ENCODE peak calls at places on chromosomes 4 and X, in seven cellular contexts. One of them, this sample, is unnamed.

GRCh38 chr4:44671636-44672035 is 6.6 kb upstream of the GUF1 start:
- DNase-seq in type B pancreatic cell: no peak
- DNase-seq in activated CD8-positive, alpha-beta T cell treated with anti-CD3 and anti-CD28 coated beads for 36 hours: no peak
- DNase-seq in astrocyte of the spinal cord: no peak
- DNase-seq in cardiac muscle cell: no peak
- DNase-seq in AG09309: no peak
- DNase-seq in PC-3: no peak
- DNase-seq in this sample: no peak

GRCh38 chrX:17022205-17022604 is 75.7 kb downstream of the REPS2 start:
- DNase-seq in astrocyte of the spinal cord: peak
- DNase-seq in activated CD8-positive, alpha-beta T cell treated with anti-CD3 and anti-CD28 coated beads for 36 hours: no peak
- DNase-seq in AG09309: peak
- DNase-seq in cardiac muscle cell: peak
- DNase-seq in type B pancreatic cell: no peak
- DNase-seq in PC-3: no peak
- DNase-seq in this sample: no peak

GRCh38 chrX:54891573-54891972 is 29.1 kb upstream of the TRO start:
- DNase-seq in type B pancreatic cell: no peak
- DNase-seq in astrocyte of the spinal cord: peak
- DNase-seq in activated CD8-positive, alpha-beta T cell treated with anti-CD3 and anti-CD28 coated beads for 36 hours: peak
- DNase-seq in cardiac muscle cell: peak
- DNase-seq in PC-3: peak
- DNase-seq in AG09309: peak
- DNase-seq in this sample: peak

GRCh38 chr4:125140966-125141495 is 173.7 kb upstream of the FAT4 start:
- DNase-seq in type B pancreatic cell: no peak
- DNase-seq in activated CD8-positive, alpha-beta T cell treated with anti-CD3 and anti-CD28 coated beads for 36 hours: no peak
- DNase-seq in astrocyte of the spinal cord: peak
- DNase-seq in cardiac muscle cell: no peak
- DNase-seq in AG09309: peak
- DNase-seq in PC-3: no peak
- DNase-seq in this sample: no peak

GRCh38 chr4:23061431-23061830 is 368.7 kb downstream of the GBA3 start:
- DNase-seq in type B pancreatic cell: no peak
- DNase-seq in astrocyte of the spinal cord: no peak
- DNase-seq in PC-3: peak
- DNase-seq in cardiac muscle cell: no peak
- DNase-seq in AG09309: no peak
- DNase-seq in activated CD8-positive, alpha-beta T cell treated with anti-CD3 and anti-CD28 coated beads for 36 hours: no peak
- DNase-seq in this sample: no peak

GRCh38 chr4:14184767-14185166 is 557.2 kb upstream of the BOD1L1 start:
- DNase-seq in PC-3: no peak
- DNase-seq in astrocyte of the spinal cord: no peak
- DNase-seq in type B pancreatic cell: no peak
- DNase-seq in AG09309: no peak
- DNase-seq in activated CD8-positive, alpha-beta T cell treated with anti-CD3 and anti-CD28 coated beads for 36 hours: no peak
- DNase-seq in cardiac muscle cell: no peak
- DNase-seq in this sample: no peak

GRCh38 chrX:47651043-47651905 is 911 bp upstream of the ELK1 start:
- DNase-seq in AG09309: no peak
- DNase-seq in astrocyte of the spinal cord: no peak
- DNase-seq in cardiac muscle cell: no peak
- DNase-seq in type B pancreatic cell: no peak
- DNase-seq in activated CD8-positive, alpha-beta T cell treated with anti-CD3 and anti-CD28 coated beads for 36 hours: no peak
- DNase-seq in PC-3: no peak
- DNase-seq in this sample: peak

GRCh38 chr4:13548059-13548983 is 4.0 kb upstream of the NKX3-2 start:
- DNase-seq in activated CD8-positive, alpha-beta T cell treated with anti-CD3 and anti-CD28 coated beads for 36 hours: no peak
- DNase-seq in PC-3: peak
- DNase-seq in astrocyte of the spinal cord: peak
- DNase-seq in type B pancreatic cell: no peak
- DNase-seq in cardiac muscle cell: no peak
- DNase-seq in AG09309: no peak
- DNase-seq in this sample: no peak

GRCh38 chr4:118120120-118120760 is 86.0 kb downstream of the NDST3 start:
- DNase-seq in cardiac muscle cell: no peak
- DNase-seq in type B pancreatic cell: no peak
- DNase-seq in activated CD8-positive, alpha-beta T cell treated with anti-CD3 and anti-CD28 coated beads for 36 hours: no peak
- DNase-seq in PC-3: no peak
- DNase-seq in AG09309: no peak
- DNase-seq in astrocyte of the spinal cord: no peak
- DNase-seq in this sample: no peak

GRCh38 chr4:184064877-184065276 is 152.8 kb downstream of the ENPP6 start:
- DNase-seq in astrocyte of the spinal cord: no peak
- DNase-seq in type B pancreatic cell: no peak
- DNase-seq in cardiac muscle cell: no peak
- DNase-seq in activated CD8-positive, alpha-beta T cell treated with anti-CD3 and anti-CD28 coated beads for 36 hours: no peak
- DNase-seq in AG09309: no peak
- DNase-seq in PC-3: no peak
- DNase-seq in this sample: no peak

GRCh38 chr4:108210989-108211725 is 42.4 kb upstream of the LEF1 start:
- DNase-seq in astrocyte of the spinal cord: peak
- DNase-seq in AG09309: no peak
- DNase-seq in cardiac muscle cell: no peak
- DNase-seq in type B pancreatic cell: no peak
- DNase-seq in PC-3: peak
- DNase-seq in activated CD8-positive, alpha-beta T cell treated with anti-CD3 and anti-CD28 coated beads for 36 hours: no peak
- DNase-seq in this sample: no peak

GRCh38 chr4:185915817-185916216 is 103.8 kb upstream of the SORBS2 start:
- DNase-seq in type B pancreatic cell: no peak
- DNase-seq in astrocyte of the spinal cord: no peak
- DNase-seq in activated CD8-positive, alpha-beta T cell treated with anti-CD3 and anti-CD28 coated beads for 36 hours: no peak
- DNase-seq in AG09309: no peak
- DNase-seq in PC-3: no peak
- DNase-seq in cardiac muscle cell: no peak
- DNase-seq in this sample: no peak

GRCh38 chrX:38514014-38514854 is 47.1 kb upstream of the TSPAN7 start:
- DNase-seq in PC-3: no peak
- DNase-seq in astrocyte of the spinal cord: no peak
- DNase-seq in activated CD8-positive, alpha-beta T cell treated with anti-CD3 and anti-CD28 coated beads for 36 hours: no peak
- DNase-seq in AG09309: no peak
- DNase-seq in cardiac muscle cell: no peak
- DNase-seq in type B pancreatic cell: no peak
- DNase-seq in this sample: no peak

GRCh38 chr4:90007494-90008167 is 113.0 kb downstream of the MMRN1 start:
- DNase-seq in astrocyte of the spinal cord: no peak
- DNase-seq in PC-3: no peak
- DNase-seq in activated CD8-positive, alpha-beta T cell treated with anti-CD3 and anti-CD28 coated beads for 36 hours: no peak
- DNase-seq in AG09309: no peak
- DNase-seq in type B pancreatic cell: no peak
- DNase-seq in cardiac muscle cell: no peak
- DNase-seq in this sample: no peak

GRCh38 chrX:130224810-130225209 is 43.9 kb downstream of the ZNF280C start:
- DNase-seq in astrocyte of the spinal cord: no peak
- DNase-seq in AG09309: no peak
- DNase-seq in cardiac muscle cell: no peak
- DNase-seq in PC-3: no peak
- DNase-seq in type B pancreatic cell: no peak
- DNase-seq in activated CD8-positive, alpha-beta T cell treated with anti-CD3 and anti-CD28 coated beads for 36 hours: no peak
- DNase-seq in this sample: no peak

GRCh38 chr4:74805601-74806000 is 11.3 kb upstream of the BTC start:
- DNase-seq in AG09309: no peak
- DNase-seq in activated CD8-positive, alpha-beta T cell treated with anti-CD3 and anti-CD28 coated beads for 36 hours: no peak
- DNase-seq in type B pancreatic cell: no peak
- DNase-seq in PC-3: peak
- DNase-seq in astrocyte of the spinal cord: peak
- DNase-seq in cardiac muscle cell: no peak
- DNase-seq in this sample: no peak

GRCh38 chr4:55381502-55381901 is 14.3 kb upstream of the TMEM165 start:
- DNase-seq in type B pancreatic cell: no peak
- DNase-seq in astrocyte of the spinal cord: no peak
- DNase-seq in PC-3: no peak
- DNase-seq in cardiac muscle cell: no peak
- DNase-seq in activated CD8-positive, alpha-beta T cell treated with anti-CD3 and anti-CD28 coated beads for 36 hours: no peak
- DNase-seq in AG09309: no peak
- DNase-seq in this sample: no peak

GRCh38 chrX:74437530-74437929 is 16.2 kb downstream of the SLC16A2 start:
- DNase-seq in PC-3: peak
- DNase-seq in activated CD8-positive, alpha-beta T cell treated with anti-CD3 and anti-CD28 coated beads for 36 hours: no peak
- DNase-seq in type B pancreatic cell: no peak
- DNase-seq in cardiac muscle cell: no peak
- DNase-seq in AG09309: no peak
- DNase-seq in astrocyte of the spinal cord: no peak
- DNase-seq in this sample: no peak

GRCh38 chr4:98754736-98755135 is 96.3 kb upstream of the TSPAN5 start:
- DNase-seq in activated CD8-positive, alpha-beta T cell treated with anti-CD3 and anti-CD28 coated beads for 36 hours: no peak
- DNase-seq in type B pancreatic cell: no peak
- DNase-seq in astrocyte of the spinal cord: no peak
- DNase-seq in PC-3: no peak
- DNase-seq in AG09309: no peak
- DNase-seq in cardiac muscle cell: no peak
- DNase-seq in this sample: no peak

GRCh38 chr4:29081230-29081955 is 1638.8 kb upstream of the PCDH7 start:
- DNase-seq in activated CD8-positive, alpha-beta T cell treated with anti-CD3 and anti-CD28 coated beads for 36 hours: no peak
- DNase-seq in cardiac muscle cell: no peak
- DNase-seq in astrocyte of the spinal cord: peak
- DNase-seq in PC-3: peak
- DNase-seq in type B pancreatic cell: no peak
- DNase-seq in AG09309: no peak
- DNase-seq in this sample: no peak

DNA sequence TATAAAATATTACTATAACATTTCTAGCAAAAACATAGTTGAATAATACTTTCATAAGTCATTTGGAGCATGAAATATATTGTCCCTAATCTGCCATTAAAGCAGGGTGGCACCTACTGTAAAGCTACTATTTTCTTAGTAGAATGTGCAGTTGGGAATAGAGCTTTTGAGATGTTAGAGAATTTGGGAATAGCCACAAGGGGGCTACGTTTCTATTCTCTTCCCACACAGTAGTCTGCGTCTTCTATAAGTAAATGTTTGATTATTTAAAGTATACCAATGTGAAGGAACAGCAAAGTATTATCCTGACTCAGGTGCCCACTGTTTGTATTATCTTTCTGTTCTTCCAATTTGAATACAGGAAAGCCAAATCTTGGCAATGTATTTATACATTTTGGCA is 323.2 kb upstream of the GIMD1 start:
- DNase-seq in activated CD8-positive, alpha-beta T cell treated with anti-CD3 and anti-CD28 coated beads for 36 hours: no peak
- DNase-seq in astrocyte of the spinal cord: peak
- DNase-seq in type B pancreatic cell: no peak
- DNase-seq in PC-3: no peak
- DNase-seq in cardiac muscle cell: no peak
- DNase-seq in AG09309: no peak
- DNase-seq in this sample: no peak
- TF ChIP-seq CTCF in activated CD8-positive, alpha-beta T cell treated with anti-CD3 and anti-CD28 coated beads for 36 hours: no peak
- TF ChIP-seq CTCF in astrocyte of the spinal cord: peak
- TF ChIP-seq CTCF in type B pancreatic cell: peak
- TF ChIP-seq CTCF in PC-3: peak
- TF ChIP-seq CTCF in cardiac muscle cell: peak
- TF ChIP-seq CTCF in AG09309: peak
- TF ChIP-seq CTCF in this sample: no peak

DNA sequence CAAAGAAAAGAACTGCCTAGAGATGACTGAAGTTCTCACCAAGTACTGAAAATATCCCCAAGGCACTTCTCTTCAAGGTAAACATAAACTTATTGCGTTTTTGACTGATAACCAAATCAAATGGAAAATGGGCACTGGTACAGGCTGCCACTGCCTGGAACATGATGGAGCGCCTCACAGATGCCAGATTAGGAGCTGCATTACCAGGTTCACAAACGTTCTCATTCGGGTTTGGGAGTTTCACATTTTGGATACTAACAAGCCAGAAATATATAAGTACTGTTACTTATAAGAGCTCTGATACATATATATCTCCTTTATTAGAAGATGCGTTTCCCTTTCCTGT is 141.2 kb downstream of the CBR4 start:
- DNase-seq in activated CD8-positive, alpha-beta T cell treated with anti-CD3 and anti-CD28 coated beads for 36 hours: no peak
- DNase-seq in type B pancreatic cell: no peak
- DNase-seq in AG09309: no peak
- DNase-seq in astrocyte of the spinal cord: no peak
- DNase-seq in cardiac muscle cell: no peak
- DNase-seq in PC-3: no peak
- DNase-seq in this sample: no peak
- TF ChIP-seq CTCF in activated CD8-positive, alpha-beta T cell treated with anti-CD3 and anti-CD28 coated beads for 36 hours: no peak
- TF ChIP-seq CTCF in type B pancreatic cell: no peak
- TF ChIP-seq CTCF in AG09309: no peak
- TF ChIP-seq CTCF in astrocyte of the spinal cord: no peak
- TF ChIP-seq CTCF in cardiac muscle cell: no peak
- TF ChIP-seq CTCF in PC-3: no peak
- TF ChIP-seq CTCF in this sample: no peak

DNA sequence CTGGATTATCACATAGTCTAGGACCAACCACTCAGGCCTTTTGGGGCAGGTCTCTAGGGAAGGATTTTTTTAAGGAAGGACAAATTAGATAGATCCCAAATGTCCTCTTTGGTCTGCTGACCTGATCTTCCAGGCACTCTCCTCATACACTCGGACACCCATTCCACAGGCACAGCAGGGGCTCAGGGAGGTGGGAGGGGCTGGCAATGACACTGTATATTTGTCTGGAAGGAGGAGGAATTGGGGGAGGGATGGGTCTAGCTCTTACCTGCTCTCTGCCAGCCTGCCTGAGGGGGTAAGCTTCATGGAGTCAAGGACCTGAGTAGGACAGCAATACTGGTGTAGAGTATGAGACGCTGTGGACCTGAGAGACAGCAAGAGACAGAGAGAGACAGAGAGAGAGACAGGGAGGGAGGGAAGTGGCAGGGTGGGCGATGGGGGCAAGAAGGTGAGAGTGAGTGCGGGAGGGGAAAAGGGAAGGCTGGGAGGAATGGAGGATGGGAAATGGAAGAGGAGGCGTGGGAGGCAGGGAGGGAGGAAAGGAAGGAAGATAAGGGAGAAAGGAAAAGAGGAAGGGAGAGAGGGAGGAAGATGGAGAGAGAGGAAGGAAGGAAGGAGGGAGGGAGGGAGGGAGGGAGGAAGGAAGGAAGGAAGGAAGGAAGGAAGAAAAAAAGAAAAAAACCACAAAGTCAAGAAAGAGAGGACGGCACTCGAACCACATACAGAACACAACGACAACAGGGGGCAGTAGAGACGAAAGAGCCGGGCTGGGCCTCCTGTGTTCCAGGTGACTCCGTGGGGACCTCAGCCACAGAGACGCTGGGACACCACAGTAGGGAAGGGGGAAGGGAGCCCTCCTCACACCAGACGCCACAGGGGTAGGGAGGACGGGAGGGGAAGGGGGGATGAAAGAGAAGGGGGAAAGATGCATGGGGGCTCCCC is 1.8 kb downstream of the IQSEC2 start:
- DNase-seq in cardiac muscle cell: no peak
- DNase-seq in astrocyte of the spinal cord: no peak
- DNase-seq in activated CD8-positive, alpha-beta T cell treated with anti-CD3 and anti-CD28 coated beads for 36 hours: peak
- DNase-seq in type B pancreatic cell: no peak
- DNase-seq in PC-3: no peak
- DNase-seq in AG09309: no peak
- DNase-seq in this sample: no peak
- TF ChIP-seq CTCF in cardiac muscle cell: no peak
- TF ChIP-seq CTCF in astrocyte of the spinal cord: peak
- TF ChIP-seq CTCF in activated CD8-positive, alpha-beta T cell treated with anti-CD3 and anti-CD28 coated beads for 36 hours: no peak
- TF ChIP-seq CTCF in type B pancreatic cell: no peak
- TF ChIP-seq CTCF in PC-3: peak
- TF ChIP-seq CTCF in AG09309: peak
- TF ChIP-seq CTCF in this sample: no peak

DNA sequence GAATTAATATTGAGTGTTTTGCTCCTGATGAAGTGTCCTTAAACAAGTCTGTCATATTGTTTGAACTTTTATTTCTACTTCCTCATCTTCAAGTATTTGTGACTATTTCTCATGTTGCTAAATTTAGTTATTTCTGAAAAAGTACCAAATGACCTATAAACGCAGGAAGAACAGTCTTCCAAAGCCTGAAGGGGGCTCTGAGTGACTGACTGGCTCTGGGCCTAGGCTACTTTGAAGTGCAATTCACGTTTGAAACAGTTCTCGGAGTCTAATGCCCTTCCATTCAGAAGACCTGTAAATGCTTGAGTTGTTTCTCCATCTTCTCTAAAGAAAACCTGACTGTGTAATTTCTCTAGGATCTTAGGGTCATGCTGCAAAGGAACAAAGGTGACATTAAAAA is 26.5 kb downstream of the GALNT7 start:
- DNase-seq in astrocyte of the spinal cord: no peak
- DNase-seq in PC-3: no peak
- DNase-seq in AG09309: no peak
- DNase-seq in activated CD8-positive, alpha-beta T cell treated with anti-CD3 and anti-CD28 coated beads for 36 hours: no peak
- DNase-seq in cardiac muscle cell: no peak
- DNase-seq in type B pancreatic cell: no peak
- DNase-seq in this sample: no peak
- TF ChIP-seq CTCF in astrocyte of the spinal cord: no peak
- TF ChIP-seq CTCF in PC-3: no peak
- TF ChIP-seq CTCF in AG09309: no peak
- TF ChIP-seq CTCF in activated CD8-positive, alpha-beta T cell treated with anti-CD3 and anti-CD28 coated beads for 36 hours: no peak
- TF ChIP-seq CTCF in cardiac muscle cell: no peak
- TF ChIP-seq CTCF in type B pancreatic cell: no peak
- TF ChIP-seq CTCF in this sample: no peak